ENCODE peak calls at places on chromosomes 5 and 9, in six cellular contexts. One of them, this sample, is unnamed.

GRCh38 chr5:132883261-132883834 is 9.9 kb downstream of the LEAP2 start:
- DNase-seq in NT2/D1: no peak
- DNase-seq in EL: peak
- DNase-seq in smooth muscle cell of the brain vasculature: peak
- DNase-seq in activated CD4-positive, alpha-beta T cell treated with anti-CD3 and anti-CD28 coated beads for 4 hours: peak
- DNase-seq in fibroblast of lung: peak
- DNase-seq in this sample: peak

GRCh38 chr5:94832685-94833084 is 214.2 kb downstream of the SLF1 start:
- DNase-seq in NT2/D1: no peak
- DNase-seq in EL: no peak
- DNase-seq in smooth muscle cell of the brain vasculature: no peak
- DNase-seq in activated CD4-positive, alpha-beta T cell treated with anti-CD3 and anti-CD28 coated beads for 4 hours: no peak
- DNase-seq in fibroblast of lung: no peak
- DNase-seq in this sample: no peak

GRCh38 chr5:139974661-139975060 is 68.4 kb downstream of the NRG2 start:
- DNase-seq in NT2/D1: no peak
- DNase-seq in EL: no peak
- DNase-seq in smooth muscle cell of the brain vasculature: no peak
- DNase-seq in activated CD4-positive, alpha-beta T cell treated with anti-CD3 and anti-CD28 coated beads for 4 hours: no peak
- DNase-seq in fibroblast of lung: no peak
- DNase-seq in this sample: no peak

GRCh38 chr5:169142264-169142970 is 158.5 kb downstream of the SLIT3 start:
- DNase-seq in NT2/D1: no peak
- DNase-seq in EL: no peak
- DNase-seq in smooth muscle cell of the brain vasculature: no peak
- DNase-seq in activated CD4-positive, alpha-beta T cell treated with anti-CD3 and anti-CD28 coated beads for 4 hours: no peak
- DNase-seq in fibroblast of lung: no peak
- DNase-seq in this sample: no peak

GRCh38 chr9:37923796-37924430 is 20.0 kb upstream of the SLC25A51 start:
- DNase-seq in NT2/D1: no peak
- DNase-seq in EL: no peak
- DNase-seq in smooth muscle cell of the brain vasculature: no peak
- DNase-seq in activated CD4-positive, alpha-beta T cell treated with anti-CD3 and anti-CD28 coated beads for 4 hours: no peak
- DNase-seq in fibroblast of lung: no peak
- DNase-seq in this sample: no peak

GRCh38 chr9:104682642-104683041 is 11.7 kb upstream of the OR13D1 start:
- DNase-seq in NT2/D1: peak
- DNase-seq in EL: peak
- DNase-seq in smooth muscle cell of the brain vasculature: peak
- DNase-seq in activated CD4-positive, alpha-beta T cell treated with anti-CD3 and anti-CD28 coated beads for 4 hours: no peak
- DNase-seq in fibroblast of lung: peak
- DNase-seq in this sample: peak

GRCh38 chr9:92378825-92379535 is 25.4 kb downstream of the OGN start:
- DNase-seq in NT2/D1: peak
- DNase-seq in EL: peak
- DNase-seq in smooth muscle cell of the brain vasculature: no peak
- DNase-seq in activated CD4-positive, alpha-beta T cell treated with anti-CD3 and anti-CD28 coated beads for 4 hours: no peak
- DNase-seq in fibroblast of lung: peak
- DNase-seq in this sample: no peak

GRCh38 chr5:96439477-96440184 is 6.6 kb upstream of the PCSK1 start:
- DNase-seq in NT2/D1: no peak
- DNase-seq in EL: no peak
- DNase-seq in smooth muscle cell of the brain vasculature: no peak
- DNase-seq in activated CD4-positive, alpha-beta T cell treated with anti-CD3 and anti-CD28 coated beads for 4 hours: no peak
- DNase-seq in fibroblast of lung: peak
- DNase-seq in this sample: no peak

GRCh38 chr5:96934291-96934694 is 1.6 kb upstream of the LNPEP start:
- DNase-seq in NT2/D1: no peak
- DNase-seq in EL: no peak
- DNase-seq in smooth muscle cell of the brain vasculature: peak
- DNase-seq in activated CD4-positive, alpha-beta T cell treated with anti-CD3 and anti-CD28 coated beads for 4 hours: no peak
- DNase-seq in fibroblast of lung: no peak
- DNase-seq in this sample: peak

GRCh38 chr5:154608531-154609011 is 130.5 kb upstream of the HAND1 start:
- DNase-seq in NT2/D1: no peak
- DNase-seq in EL: no peak
- DNase-seq in smooth muscle cell of the brain vasculature: no peak
- DNase-seq in activated CD4-positive, alpha-beta T cell treated with anti-CD3 and anti-CD28 coated beads for 4 hours: no peak
- DNase-seq in fibroblast of lung: no peak
- DNase-seq in this sample: no peak

GRCh38 chr9:10112070-10112469 is 500.7 kb downstream of the PTPRD start:
- DNase-seq in NT2/D1: no peak
- DNase-seq in EL: no peak
- DNase-seq in smooth muscle cell of the brain vasculature: no peak
- DNase-seq in activated CD4-positive, alpha-beta T cell treated with anti-CD3 and anti-CD28 coated beads for 4 hours: no peak
- DNase-seq in fibroblast of lung: no peak
- DNase-seq in this sample: no peak

GRCh38 chr9:28774433-28775029 is 1201.2 kb upstream of the C9orf72 start:
- DNase-seq in NT2/D1: peak
- DNase-seq in EL: no peak
- DNase-seq in smooth muscle cell of the brain vasculature: no peak
- DNase-seq in activated CD4-positive, alpha-beta T cell treated with anti-CD3 and anti-CD28 coated beads for 4 hours: no peak
- DNase-seq in fibroblast of lung: peak
- DNase-seq in this sample: no peak

GRCh38 chr5:55276771-55277170 is 30.7 kb downstream of the DHX29 start:
- DNase-seq in NT2/D1: no peak
- DNase-seq in EL: peak
- DNase-seq in smooth muscle cell of the brain vasculature: no peak
- DNase-seq in activated CD4-positive, alpha-beta T cell treated with anti-CD3 and anti-CD28 coated beads for 4 hours: no peak
- DNase-seq in fibroblast of lung: no peak
- DNase-seq in this sample: no peak

GRCh38 chr9:111622626-111623025 is 8.5 kb upstream of the DNAJC25 start:
- DNase-seq in NT2/D1: no peak
- DNase-seq in EL: peak
- DNase-seq in smooth muscle cell of the brain vasculature: no peak
- DNase-seq in activated CD4-positive, alpha-beta T cell treated with anti-CD3 and anti-CD28 coated beads for 4 hours: no peak
- DNase-seq in fibroblast of lung: peak
- DNase-seq in this sample: no peak

GRCh38 chr5:157607371-157608161 is 32.0 kb upstream of the ADAM19 start:
- DNase-seq in NT2/D1: no peak
- DNase-seq in EL: peak
- DNase-seq in smooth muscle cell of the brain vasculature: no peak
- DNase-seq in activated CD4-positive, alpha-beta T cell treated with anti-CD3 and anti-CD28 coated beads for 4 hours: peak
- DNase-seq in fibroblast of lung: no peak
- DNase-seq in this sample: no peak

GRCh38 chr9:126499005-126499910 is 114.5 kb upstream of the LMX1B start:
- DNase-seq in NT2/D1: no peak
- DNase-seq in EL: peak
- DNase-seq in smooth muscle cell of the brain vasculature: no peak
- DNase-seq in activated CD4-positive, alpha-beta T cell treated with anti-CD3 and anti-CD28 coated beads for 4 hours: peak
- DNase-seq in fibroblast of lung: peak
- DNase-seq in this sample: no peak

GRCh38 chr5:24804221-24804681 is 159.5 kb upstream of the CDH10 start:
- DNase-seq in NT2/D1: no peak
- DNase-seq in EL: no peak
- DNase-seq in smooth muscle cell of the brain vasculature: no peak
- DNase-seq in activated CD4-positive, alpha-beta T cell treated with anti-CD3 and anti-CD28 coated beads for 4 hours: no peak
- DNase-seq in fibroblast of lung: no peak
- DNase-seq in this sample: no peak

GRCh38 chr9:124622882-124623281 is 115.7 kb upstream of the NR5A1 start:
- DNase-seq in NT2/D1: no peak
- DNase-seq in EL: no peak
- DNase-seq in smooth muscle cell of the brain vasculature: no peak
- DNase-seq in activated CD4-positive, alpha-beta T cell treated with anti-CD3 and anti-CD28 coated beads for 4 hours: no peak
- DNase-seq in fibroblast of lung: no peak
- DNase-seq in this sample: no peak

This sample was measured in brain pericyte.